ENCODE peak calls at places on chromosomes 6 and 20, in ten cellular contexts. One of them, this sample, is unnamed.
A peak's percentile ranks its signal among the peaks of the same experiment; 100 is the strongest.

GRCh38 chr6:121614115-121614514 is 178.7 kb downstream of the GJA1 start:
- DNase-seq in heart right ventricle: no peak
- DNase-seq in aorta: no peak
- DNase-seq in cardiac muscle cell: no peak
- DNase-seq in ascending aorta: no peak
- DNase-seq in small intestine: no peak
- DNase-seq in adrenal gland: no peak
- DNase-seq in PC-9: no peak
- DNase-seq in fibroblast of lung: peak; percentile 52
- DNase-seq in H1: no peak
- DNase-seq in this sample: no peak

GRCh38 chr6:25419879-25420278 is 140.7 kb downstream of the CARMIL1 start:
- DNase-seq in heart right ventricle: no peak
- DNase-seq in fibroblast of lung: no peak
- DNase-seq in adrenal gland: no peak
- DNase-seq in cardiac muscle cell: no peak
- DNase-seq in small intestine: no peak
- DNase-seq in aorta: no peak
- DNase-seq in ascending aorta: no peak
- DNase-seq in H1: no peak
- DNase-seq in PC-9: no peak
- DNase-seq in this sample: no peak

GRCh38 chr6:22322103-22322882 is 25.5 kb upstream of the PRL start:
- DNase-seq in H1: no peak
- DNase-seq in cardiac muscle cell: peak; percentile 4
- DNase-seq in fibroblast of lung: peak; percentile 71
- DNase-seq in aorta: no peak
- DNase-seq in heart right ventricle: no peak
- DNase-seq in small intestine: no peak
- DNase-seq in adrenal gland: no peak
- DNase-seq in ascending aorta: no peak
- DNase-seq in PC-9: no peak
- DNase-seq in this sample: no peak

GRCh38 chr6:22627644-22628043 is 58.3 kb downstream of the HDGFL1 start:
- DNase-seq in H1: no peak
- DNase-seq in small intestine: no peak
- DNase-seq in cardiac muscle cell: no peak
- DNase-seq in ascending aorta: no peak
- DNase-seq in aorta: no peak
- DNase-seq in heart right ventricle: no peak
- DNase-seq in PC-9: no peak
- DNase-seq in adrenal gland: no peak
- DNase-seq in fibroblast of lung: no peak
- DNase-seq in this sample: no peak

GRCh38 chr6:140353536-140353935 is 979.1 kb upstream of the CITED2 start:
- DNase-seq in H1: no peak
- DNase-seq in PC-9: no peak
- DNase-seq in fibroblast of lung: no peak
- DNase-seq in cardiac muscle cell: no peak
- DNase-seq in heart right ventricle: no peak
- DNase-seq in adrenal gland: no peak
- DNase-seq in small intestine: no peak
- DNase-seq in ascending aorta: no peak
- DNase-seq in aorta: no peak
- DNase-seq in this sample: no peak

GRCh38 chr6:149316740-149317655 is 514 bp upstream of the TAB2 start:
- DNase-seq in fibroblast of lung: peak; percentile 91
- DNase-seq in PC-9: peak; percentile 74
- DNase-seq in heart right ventricle: peak; percentile 90
- DNase-seq in aorta: peak; percentile 97
- DNase-seq in small intestine: peak; percentile 86
- DNase-seq in adrenal gland: peak; percentile 89
- DNase-seq in H1: peak; percentile 66
- DNase-seq in ascending aorta: peak; percentile 70
- DNase-seq in cardiac muscle cell: peak; percentile 96
- DNase-seq in this sample: peak; percentile 50

GRCh38 chr6:98295776-98296175 is 538.6 kb upstream of the POU3F2 start:
- DNase-seq in ascending aorta: no peak
- DNase-seq in adrenal gland: no peak
- DNase-seq in fibroblast of lung: no peak
- DNase-seq in H1: no peak
- DNase-seq in PC-9: no peak
- DNase-seq in small intestine: no peak
- DNase-seq in aorta: no peak
- DNase-seq in cardiac muscle cell: peak; percentile 2
- DNase-seq in heart right ventricle: no peak
- DNase-seq in this sample: no peak

GRCh38 chr20:35226775-35227681 is 538 bp downstream of the MMP24 start:
- DNase-seq in heart right ventricle: peak; percentile 41
- DNase-seq in ascending aorta: no peak
- DNase-seq in H1: no peak
- DNase-seq in small intestine: peak; percentile 17
- DNase-seq in PC-9: no peak
- DNase-seq in fibroblast of lung: peak; percentile 37
- DNase-seq in aorta: peak; percentile 87
- DNase-seq in cardiac muscle cell: peak; percentile 89
- DNase-seq in adrenal gland: peak; percentile 63
- DNase-seq in this sample: no peak

GRCh38 chr20:57493091-57493615 is 31.8 kb downstream of the CTCFL start:
- DNase-seq in cardiac muscle cell: no peak
- DNase-seq in aorta: no peak
- DNase-seq in small intestine: no peak
- DNase-seq in adrenal gland: no peak
- DNase-seq in H1: no peak
- DNase-seq in PC-9: no peak
- DNase-seq in heart right ventricle: no peak
- DNase-seq in fibroblast of lung: no peak
- DNase-seq in ascending aorta: no peak
- DNase-seq in this sample: no peak

GRCh38 chr6:129472239-129472638 is 237.7 kb downstream of the ARHGAP18 start:
- DNase-seq in cardiac muscle cell: no peak
- DNase-seq in aorta: no peak
- DNase-seq in H1: no peak
- DNase-seq in ascending aorta: no peak
- DNase-seq in adrenal gland: no peak
- DNase-seq in fibroblast of lung: no peak
- DNase-seq in PC-9: no peak
- DNase-seq in small intestine: no peak
- DNase-seq in heart right ventricle: no peak
- DNase-seq in this sample: no peak

GRCh38 chr6:119501798-119502483 is 152.4 kb upstream of the MAN1A1 start:
- DNase-seq in adrenal gland: no peak
- DNase-seq in ascending aorta: no peak
- DNase-seq in PC-9: no peak
- DNase-seq in cardiac muscle cell: no peak
- DNase-seq in aorta: no peak
- DNase-seq in H1: no peak
- DNase-seq in heart right ventricle: no peak
- DNase-seq in fibroblast of lung: no peak
- DNase-seq in small intestine: peak; percentile 3
- DNase-seq in this sample: no peak

GRCh38 chr6:163123098-163123497 is 291.4 kb upstream of the QKI start:
- DNase-seq in PC-9: no peak
- DNase-seq in fibroblast of lung: no peak
- DNase-seq in adrenal gland: no peak
- DNase-seq in small intestine: no peak
- DNase-seq in cardiac muscle cell: no peak
- DNase-seq in ascending aorta: no peak
- DNase-seq in H1: no peak
- DNase-seq in heart right ventricle: no peak
- DNase-seq in aorta: no peak
- DNase-seq in this sample: no peak

GRCh38 chr6:120407696-120408095 is 926.6 kb downstream of the TBC1D32 start:
- DNase-seq in adrenal gland: no peak
- DNase-seq in small intestine: no peak
- DNase-seq in H1: no peak
- DNase-seq in aorta: no peak
- DNase-seq in heart right ventricle: no peak
- DNase-seq in fibroblast of lung: no peak
- DNase-seq in cardiac muscle cell: no peak
- DNase-seq in PC-9: no peak
- DNase-seq in ascending aorta: no peak
- DNase-seq in this sample: no peak

GRCh38 chr20:34058831-34059230 is 53.2 kb downstream of the EIF2S2 start:
- DNase-seq in cardiac muscle cell: peak; percentile 46
- DNase-seq in adrenal gland: no peak
- DNase-seq in ascending aorta: no peak
- DNase-seq in H1: no peak
- DNase-seq in PC-9: no peak
- DNase-seq in fibroblast of lung: no peak
- DNase-seq in heart right ventricle: no peak
- DNase-seq in small intestine: no peak
- DNase-seq in aorta: no peak
- DNase-seq in this sample: no peak

GRCh38 chr20:34064286-34064685 is 47.8 kb downstream of the EIF2S2 start:
- DNase-seq in H1: no peak
- DNase-seq in fibroblast of lung: no peak
- DNase-seq in heart right ventricle: no peak
- DNase-seq in aorta: no peak
- DNase-seq in PC-9: no peak
- DNase-seq in adrenal gland: no peak
- DNase-seq in small intestine: no peak
- DNase-seq in ascending aorta: no peak
- DNase-seq in cardiac muscle cell: no peak
- DNase-seq in this sample: no peak

GRCh38 chr20:34062651-34063482 is 49.2 kb downstream of the EIF2S2 start:
- DNase-seq in H1: no peak
- DNase-seq in cardiac muscle cell: no peak
- DNase-seq in heart right ventricle: no peak
- DNase-seq in aorta: no peak
- DNase-seq in PC-9: no peak
- DNase-seq in adrenal gland: no peak
- DNase-seq in ascending aorta: no peak
- DNase-seq in fibroblast of lung: no peak
- DNase-seq in small intestine: no peak
- DNase-seq in this sample: no peak

GRCh38 chr20:34060970-34061369 is 51.1 kb downstream of the EIF2S2 start:
- DNase-seq in adrenal gland: no peak
- DNase-seq in aorta: no peak
- DNase-seq in H1: no peak
- DNase-seq in cardiac muscle cell: no peak
- DNase-seq in PC-9: no peak
- DNase-seq in fibroblast of lung: no peak
- DNase-seq in ascending aorta: no peak
- DNase-seq in heart right ventricle: no peak
- DNase-seq in small intestine: no peak
- DNase-seq in this sample: no peak

GRCh38 chr20:34061695-34062094 is 50.3 kb downstream of the EIF2S2 start:
- DNase-seq in ascending aorta: no peak
- DNase-seq in fibroblast of lung: no peak
- DNase-seq in adrenal gland: no peak
- DNase-seq in aorta: no peak
- DNase-seq in cardiac muscle cell: no peak
- DNase-seq in heart right ventricle: no peak
- DNase-seq in H1: no peak
- DNase-seq in PC-9: no peak
- DNase-seq in small intestine: no peak
- DNase-seq in this sample: no peak
- H3K4me1 ChIP-seq in ascending aorta: peaks cover 2% of the 10 kb centered on the region
- H3K4me1 ChIP-seq in fibroblast of lung: peaks cover 10% of the 10 kb centered on the region
- H3K4me1 ChIP-seq in adrenal gland: peaks cover 12% of the 10 kb centered on the region
- H3K4me1 ChIP-seq in aorta: peaks cover 8% of the 10 kb centered on the region
- H3K4me1 ChIP-seq in cardiac muscle cell: peaks cover 17% of the 10 kb centered on the region
- H3K4me1 ChIP-seq in heart right ventricle: peaks cover 7% of the 10 kb centered on the region
- H3K4me1 ChIP-seq in H1: peaks cover under 1% of the 10 kb centered on the region
- H3K4me1 ChIP-seq in PC-9: no peaks in the 10 kb centered on the region
- H3K4me1 ChIP-seq in small intestine: peaks cover 10% of the 10 kb centered on the region
- H3K4me1 ChIP-seq in this sample: peaks cover 13% of the 10 kb centered on the region

GRCh38 chr6:111989743-111990142 is 64.2 kb upstream of the CCN6 start:
- DNase-seq in cardiac muscle cell: no peak
- DNase-seq in PC-9: no peak
- DNase-seq in adrenal gland: no peak
- DNase-seq in fibroblast of lung: no peak
- DNase-seq in small intestine: peak; percentile 42
- DNase-seq in H1: no peak
- DNase-seq in aorta: no peak
- DNase-seq in ascending aorta: no peak
- DNase-seq in heart right ventricle: no peak
- DNase-seq in this sample: no peak

GRCh38 chr6:111988926-111989325 is 65.0 kb upstream of the CCN6 start:
- DNase-seq in cardiac muscle cell: no peak
- DNase-seq in fibroblast of lung: no peak
- DNase-seq in ascending aorta: no peak
- DNase-seq in aorta: no peak
- DNase-seq in adrenal gland: no peak
- DNase-seq in PC-9: no peak
- DNase-seq in heart right ventricle: no peak
- DNase-seq in H1: no peak
- DNase-seq in small intestine: no peak
- DNase-seq in this sample: no peak

GRCh38 chr6:111986651-111987050 is 67.3 kb upstream of the CCN6 start:
- DNase-seq in aorta: no peak
- DNase-seq in fibroblast of lung: no peak
- DNase-seq in heart right ventricle: no peak
- DNase-seq in H1: no peak
- DNase-seq in cardiac muscle cell: no peak
- DNase-seq in adrenal gland: no peak
- DNase-seq in small intestine: no peak
- DNase-seq in ascending aorta: no peak
- DNase-seq in PC-9: no peak
- DNase-seq in this sample: no peak

GRCh38 chr6:111985202-111985731 is 68.6 kb upstream of the CCN6 start:
- DNase-seq in small intestine: no peak
- DNase-seq in H1: peak; percentile 33
- DNase-seq in ascending aorta: no peak
- DNase-seq in cardiac muscle cell: no peak
- DNase-seq in adrenal gland: no peak
- DNase-seq in heart right ventricle: no peak
- DNase-seq in fibroblast of lung: peak; percentile 72
- DNase-seq in aorta: no peak
- DNase-seq in PC-9: peak; percentile 100
- DNase-seq in this sample: no peak

GRCh38 chr6:111987295-111987694 is 66.6 kb upstream of the CCN6 start:
- DNase-seq in fibroblast of lung: no peak
- DNase-seq in aorta: no peak
- DNase-seq in heart right ventricle: no peak
- DNase-seq in adrenal gland: no peak
- DNase-seq in small intestine: no peak
- DNase-seq in PC-9: no peak
- DNase-seq in H1: no peak
- DNase-seq in cardiac muscle cell: no peak
- DNase-seq in ascending aorta: no peak
- DNase-seq in this sample: no peak
- H3K4me1 ChIP-seq in fibroblast of lung: peaks cover 7% of the 10 kb centered on the region
- H3K4me1 ChIP-seq in aorta: no peaks in the 10 kb centered on the region
- H3K4me1 ChIP-seq in heart right ventricle: no peaks in the 10 kb centered on the region
- H3K4me1 ChIP-seq in adrenal gland: no peaks in the 10 kb centered on the region
- H3K4me1 ChIP-seq in small intestine: no peaks in the 10 kb centered on the region
- H3K4me1 ChIP-seq in PC-9: peaks cover 49% of the 10 kb centered on the region
- H3K4me1 ChIP-seq in H1: peaks cover 6% of the 10 kb centered on the region
- H3K4me1 ChIP-seq in cardiac muscle cell: no peaks in the 10 kb centered on the region
- H3K4me1 ChIP-seq in ascending aorta: no peaks in the 10 kb centered on the region
- H3K4me1 ChIP-seq in this sample: peaks cover 25% of the 10 kb centered on the region

GRCh38 chr20:1845701-1846100 is 49.5 kb upstream of the SIRPA start:
- DNase-seq in adrenal gland: no peak
- DNase-seq in fibroblast of lung: no peak
- DNase-seq in aorta: no peak
- DNase-seq in ascending aorta: no peak
- DNase-seq in cardiac muscle cell: no peak
- DNase-seq in PC-9: no peak
- DNase-seq in small intestine: no peak
- DNase-seq in heart right ventricle: no peak
- DNase-seq in H1: no peak
- DNase-seq in this sample: no peak
- H3K4me1 ChIP-seq in adrenal gland: peaks cover 15% of the 10 kb centered on the region
- H3K4me1 ChIP-seq in fibroblast of lung: peaks cover 4% of the 10 kb centered on the region
- H3K4me1 ChIP-seq in aorta: no peaks in the 10 kb centered on the region
- H3K4me1 ChIP-seq in ascending aorta: no peaks in the 10 kb centered on the region
- H3K4me1 ChIP-seq in cardiac muscle cell: no peaks in the 10 kb centered on the region
- H3K4me1 ChIP-seq in PC-9: no peaks in the 10 kb centered on the region
- H3K4me1 ChIP-seq in small intestine: no peaks in the 10 kb centered on the region
- H3K4me1 ChIP-seq in heart right ventricle: no peaks in the 10 kb centered on the region
- H3K4me1 ChIP-seq in H1: peaks cover 4% of the 10 kb centered on the region
- H3K4me1 ChIP-seq in this sample: peaks cover 7% of the 10 kb centered on the region

GRCh38 chr6:36985963-36986703 is at the start of gene MTCH1:
- DNase-seq in small intestine: peak; percentile 86
- DNase-seq in adrenal gland: peak; percentile 94
- DNase-seq in PC-9: peak; percentile 64
- DNase-seq in heart right ventricle: peak; percentile 91
- DNase-seq in H1: peak; percentile 53
- DNase-seq in fibroblast of lung: peak; percentile 91
- DNase-seq in ascending aorta: peak; percentile 51
- DNase-seq in cardiac muscle cell: peak; percentile 93
- DNase-seq in aorta: peak; percentile 95
- DNase-seq in this sample: peak; percentile 48
- H3K4me1 ChIP-seq in small intestine: peaks cover 11% of the 10 kb centered on the region
- H3K4me1 ChIP-seq in adrenal gland: peaks cover 46% of the 10 kb centered on the region
- H3K4me1 ChIP-seq in PC-9: peaks cover 23% of the 10 kb centered on the region
- H3K4me1 ChIP-seq in heart right ventricle: peaks cover 16% of the 10 kb centered on the region
- H3K4me1 ChIP-seq in H1: peaks cover 12% of the 10 kb centered on the region
- H3K4me1 ChIP-seq in fibroblast of lung: peaks cover 10% of the 10 kb centered on the region
- H3K4me1 ChIP-seq in ascending aorta: peaks cover 11% of the 10 kb centered on the region
- H3K4me1 ChIP-seq in cardiac muscle cell: peaks cover 22% of the 10 kb centered on the region
- H3K4me1 ChIP-seq in aorta: peaks cover 5% of the 10 kb centered on the region
- H3K4me1 ChIP-seq in this sample: peaks cover 29% of the 10 kb centered on the region